ENCODE peak calls at places on chromosomes 16 and 17, in five cellular contexts. H is GM13976, I is cardiac muscle cell, M is RWPE1, B is omental fat pad. V is an unnamed sample.

GRCh38 chr16:30893082-30893743 is 664 bp downstream of the BCL7C start:
- DNase-seq in B (no peak), M (no peak), H (peak; percentile 46), I (no peak), V (no peak)

GRCh38 chr17:19433727-19434340 is 22.8 kb downstream of the RNF112 start:
- DNase-seq in I (no peak), H (no peak), B (no peak), M (no peak), V (no peak)

GRCh38 chr17:78910885-78911284 is 7.9 kb upstream of the CEP295NL start:
- DNase-seq in M (no peak), I (no peak), B (no peak), H (no peak), V (no peak)

GRCh38 chr17:66711936-66712335 is 123.0 kb upstream of the CACNG5 start:
- DNase-seq in I (peak; percentile 10), M (peak; percentile 15), H (no peak), B (no peak), V (peak; percentile 7)

GRCh38 chr17:82407255-82407654 is 10.9 kb upstream of the HEXD start:
- DNase-seq in I (no peak), H (no peak), M (no peak), B (no peak), V (no peak)

GRCh38 chr17:57519199-57519598 is 225.9 kb downstream of the CCDC182 start:
- DNase-seq in M (no peak), I (peak; percentile 49), B (no peak), H (no peak), V (no peak)

GRCh38 chr16:17177242-17177967 is 293.4 kb downstream of the XYLT1 start:
- DNase-seq in I (no peak), B (no peak), H (no peak), M (peak; percentile 38), V (peak; percentile 51)

GRCh38 chr17:45238155-45238774 is 16.6 kb downstream of the FMNL1 start:
- DNase-seq in B (no peak), M (no peak), I (no peak), H (no peak), V (no peak)

GRCh38 chr17:70987867-70988340 is 818.6 kb downstream of the KCNJ2 start:
- DNase-seq in H (no peak), I (no peak), B (no peak), M (no peak), V (no peak)

GRCh38 chr17:67123692-67124091 is 79.3 kb downstream of the CACNG1 start:
- DNase-seq in B (no peak), I (no peak), H (no peak), M (no peak), V (no peak)

GRCh38 chr17:75238684-75239191 is 22.7 kb downstream of the GGA3 start:
- DNase-seq in M (peak; percentile 68), B (no peak), I (peak; percentile 68), H (peak; percentile 84), V (peak; percentile 67)

GRCh38 chr16:17273142-17273561 is 197.6 kb downstream of the XYLT1 start:
- DNase-seq in B (no peak), M (peak; percentile 42), H (peak; percentile 67), I (no peak), V (peak; percentile 94)

GRCh38 chr17:17237026-17237799 is at the start of gene FLCN:
- DNase-seq in H (peak; percentile 92), M (peak; percentile 94), I (peak; percentile 81), B (peak; percentile 92), V (peak; percentile 89)

GRCh38 chr17:8965394-8966168 is at the start of gene PIK3R5:
- DNase-seq in M (peak; percentile 88), B (no peak), H (peak; percentile 95), I (peak; percentile 19), V (no peak)

GRCh38 chr16:56506941-56507340 is 12.9 kb downstream of the BBS2 start:
- DNase-seq in M (no peak), B (no peak), I (no peak), H (no peak), V (peak; percentile 56)

GRCh38 chr17:1783834-1784611 is 22.2 kb downstream of the SERPINF1 start:
- DNase-seq in H (peak; percentile 62), M (peak; percentile 61), I (peak; percentile 57), B (peak; percentile 60), V (peak; percentile 98)

GRCh38 chr17:82320140-82320840 is 2.9 kb upstream of the CD7 start:
- DNase-seq in M (no peak), H (no peak), I (no peak), B (no peak), V (no peak)

GRCh38 chr16:54921229-54921824 is 9.3 kb upstream of the IRX5 start:
- DNase-seq in M (no peak), H (no peak), B (no peak), I (no peak), V (peak; percentile 77)

GRCh38 chr17:21463204-21463661 is 87.1 kb downstream of the KCNJ12 start:
- DNase-seq in B (no peak), H (no peak), M (no peak), I (no peak), V (no peak)

GRCh38 chr17:65402513-65403086 is 158.8 kb downstream of the AXIN2 start:
- DNase-seq in M (no peak), I (no peak), H (no peak), B (no peak), V (no peak)

GRCh38 chr17:62616993-62617893 is 10.2 kb upstream of the MRC2 start:
- DNase-seq in M (no peak), H (no peak), B (no peak), I (peak; percentile 73), V (no peak)

GRCh38 chr16:67967956-67968439 is 439 bp downstream of the SLC12A4 start:
- DNase-seq in I (no peak), M (no peak), B (no peak), H (peak; percentile 69), V (peak; percentile 42)

GRCh38 chr17:37614823-37615222 is 5.6 kb upstream of the SYNRG start:
- DNase-seq in I (no peak), M (no peak), H (no peak), B (no peak), V (no peak)

GRCh38 chr17:39270923-39271322 is 45.2 kb upstream of the STAC2 start:
- DNase-seq in I (no peak), H (peak; percentile 38), B (no peak), M (peak; percentile 20), V (peak; percentile 92)

DNA sequence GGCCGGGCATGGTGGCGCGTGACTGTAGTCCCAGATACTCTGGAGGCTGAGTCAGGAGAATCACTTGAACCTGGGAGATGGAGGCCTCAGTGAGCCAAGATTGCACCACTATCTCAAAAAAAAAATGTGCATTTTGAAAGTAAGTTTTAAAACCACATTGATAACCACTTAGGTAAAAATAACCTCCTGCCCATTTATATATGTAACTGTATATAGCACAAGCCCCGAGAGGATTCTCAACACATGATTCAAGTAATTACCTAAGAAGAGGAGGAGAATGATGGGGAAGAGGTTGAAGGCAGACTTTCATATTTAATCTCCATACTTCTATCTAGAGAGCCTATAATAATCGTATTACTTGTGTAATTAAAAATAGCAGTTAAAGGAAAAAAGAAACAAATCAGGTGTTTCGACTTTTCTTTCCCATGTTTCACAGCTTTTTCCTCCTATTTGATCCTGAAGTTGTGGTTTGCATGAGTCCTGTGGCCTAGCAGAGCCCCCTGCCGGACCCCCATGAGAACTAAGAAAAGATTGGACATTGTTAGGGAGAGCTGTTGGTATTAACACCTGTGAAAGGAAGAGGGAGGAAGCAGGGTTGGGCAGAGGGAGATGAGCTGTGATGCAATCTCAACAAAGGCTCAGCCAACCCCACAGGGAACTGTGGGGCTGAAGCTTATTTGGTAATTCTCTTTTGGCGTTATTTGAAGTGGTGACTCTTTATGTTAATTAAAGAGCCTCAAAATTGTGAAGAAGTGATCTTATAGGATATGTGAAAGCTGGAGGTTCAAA is 22.1 kb downstream of the PMFBP1 start:
- DNase-seq in H (no peak), I (no peak), M (no peak), B (no peak), V (no peak)
- TF ChIP-seq CTCF in H (no peak), I (no peak), M (no peak), B (no peak), V (no peak)

GRCh38 chr17:3909257-3909656 is 7.0 kb downstream of the P2RX1 start:
- DNase-seq in B (no peak), H (no peak), M (no peak), I (no peak), V (no peak)

GRCh38 chr17:3905017-3905486 is 11.2 kb downstream of the P2RX1 start:
- DNase-seq in H (no peak), M (no peak), I (no peak), B (no peak), V (no peak)

GRCh38 chr17:3910420-3911270 is 5.6 kb downstream of the P2RX1 start:
- DNase-seq in I (no peak), H (no peak), B (no peak), M (no peak), V (no peak)

GRCh38 chr17:3906881-3907280 is 9.4 kb downstream of the P2RX1 start:
- DNase-seq in B (no peak), H (no peak), M (no peak), I (no peak), V (no peak)

DNA sequence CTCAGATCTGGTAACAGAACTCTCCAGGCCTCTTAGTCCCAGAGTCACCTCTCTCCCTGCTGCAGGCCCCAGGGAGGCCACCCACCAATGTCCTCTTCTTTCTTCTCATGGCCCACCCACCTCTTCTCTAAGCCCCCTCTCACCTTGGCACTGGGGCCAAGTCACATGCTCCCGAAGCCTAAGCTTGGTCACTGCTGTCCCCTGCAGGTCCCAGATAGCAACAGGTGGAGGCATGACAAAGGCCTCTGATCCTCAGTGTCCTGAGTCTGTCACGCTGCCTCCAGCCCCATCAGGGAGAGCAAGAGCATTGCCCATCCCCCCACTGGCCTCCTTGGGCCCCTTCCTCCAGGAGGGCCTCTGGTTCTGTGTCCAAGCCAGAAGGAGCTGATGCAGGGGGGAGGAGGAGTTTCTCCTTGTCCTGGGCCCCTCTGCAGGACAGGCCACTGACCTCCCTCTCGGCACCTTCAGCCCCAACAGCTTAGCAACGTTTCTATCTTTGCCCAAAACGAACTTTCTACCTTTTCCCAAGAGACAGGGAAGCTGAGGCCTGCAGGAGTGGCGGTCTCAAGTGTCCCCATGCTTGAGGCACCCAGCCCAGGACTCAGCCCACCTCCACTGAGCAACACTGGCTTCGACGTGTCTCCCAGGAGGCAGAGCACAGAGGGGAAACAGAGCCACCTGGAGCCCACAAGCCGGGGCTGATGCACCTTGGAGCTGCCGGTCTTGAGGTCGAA is 8.6 kb downstream of the P2RX1 start:
- DNase-seq in H (no peak), M (no peak), I (no peak), B (no peak), V (no peak)
- TF ChIP-seq CTCF in H (peak; percentile 46), M (no peak), I (no peak), B (no peak), V (peak; percentile 24)

GRCh38 chr16:84658690-84659089 is 10.4 kb downstream of the KLHL36 start:
- DNase-seq in I (no peak), B (no peak), M (no peak), H (no peak), V (no peak)
- TF ChIP-seq CTCF in I (no peak), B (no peak), M (no peak), H (no peak), V (no peak)

GRCh38 chr16:11402051-11402744 is 56.9 kb downstream of the RMI2 start:
- DNase-seq in M (no peak), B (no peak), I (no peak), H (no peak), V (no peak)

GRCh38 chr16:11401161-11402050 is 56.1 kb downstream of the RMI2 start:
- DNase-seq in I (no peak), M (no peak), B (no peak), H (no peak), V (no peak)

GRCh38 chr16:11403534-11403795 is 58.2 kb downstream of the RMI2 start:
- DNase-seq in H (no peak), M (no peak), B (no peak), I (no peak), V (no peak)

GRCh38 chr16:11403920-11404319 is 58.7 kb downstream of the RMI2 start:
- DNase-seq in H (no peak), I (no peak), B (no peak), M (no peak), V (no peak)

GRCh38 chr16:11402745-11403533 is 57.7 kb downstream of the RMI2 start:
- DNase-seq in M (no peak), B (no peak), I (no peak), H (no peak), V (no peak)
- TF ChIP-seq CTCF in M (no peak), B (no peak), I (no peak), H (no peak), V (no peak)